ENCODE peak calls at places on chromosomes 4 and X, in nine cellular contexts. J is tibial artery, Q is fibroblast of lung, N is A549, C is MM.1S, T is neural progenitor cell, L is GM12878, Z is cardiac muscle cell, V is BE2C. I is an unnamed sample.

GRCh38 chrX:20756585-20756984 is 489.9 kb upstream of the RPS6KA3 start:
- DNase-seq in J (no peak), Q (no peak), N (no peak), C (no peak), T (no peak), L (no peak), Z (no peak), V (no peak), I (no peak)

GRCh38 chr4:112348488-112349158 is 51.5 kb downstream of the ALPK1 start:
- DNase-seq in J (peak; percentile 59), Q (peak; percentile 67), N (peak; percentile 17), C (no peak), T (peak; percentile 81), L (no peak), Z (peak; percentile 82), V (peak; percentile 78), I (peak; percentile 90)

GRCh38 chr4:109861941-109862340 is 14.0 kb downstream of the LRIT3 start:
- DNase-seq in J (no peak), Q (no peak), N (no peak), C (no peak), T (no peak), L (no peak), Z (no peak), V (no peak), I (no peak)

GRCh38 chrX:21798677-21799219 is 40.7 kb upstream of the MBTPS2 start:
- DNase-seq in J (no peak), Q (peak; percentile 93), N (peak; percentile 9), C (no peak), T (no peak), L (no peak), Z (peak; percentile 9), V (no peak), I (no peak)

GRCh38 chr4:128675083-128675482 is 134.4 kb upstream of the JADE1 start:
- DNase-seq in J (no peak), Q (no peak), N (no peak), C (peak; percentile 97), T (no peak), L (peak; percentile 90), Z (no peak), V (no peak), I (no peak)

GRCh38 chr4:37549003-37549402 is 137.2 kb downstream of the RELL1 start:
- DNase-seq in J (no peak), Q (peak; percentile 96), N (no peak), C (no peak), T (no peak), L (no peak), Z (peak; percentile 95), V (no peak), I (no peak)

GRCh38 chr4:53306729-53307128 is 59.1 kb downstream of the SCFD2 start:
- DNase-seq in J (no peak), Q (peak; percentile 48), N (no peak), C (no peak), T (no peak), L (no peak), Z (peak; percentile 14), V (no peak), I (no peak)

GRCh38 chrX:70134116-70134477 is 850 bp downstream of the IGBP1 start:
- DNase-seq in J (no peak), Q (peak; percentile 15), N (no peak), C (no peak), T (peak; percentile 29), L (no peak), Z (peak; percentile 19), V (no peak), I (no peak)

GRCh38 chr4:67198757-67199156 is 346.5 kb downstream of the CENPC start:
- DNase-seq in J (no peak), Q (peak; percentile 61), N (no peak), C (no peak), T (no peak), L (no peak), Z (peak; percentile 73), V (no peak), I (no peak)

GRCh38 chrX:80550722-80551121 is 130.5 kb downstream of the TENT5D start:
- DNase-seq in J (no peak), Q (no peak), N (no peak), C (peak; percentile 8), T (peak; percentile 40), L (no peak), Z (no peak), V (no peak), I (no peak)

GRCh38 chr4:100581337-100581736 is 63.5 kb upstream of the EMCN start:
- DNase-seq in J (no peak), Q (no peak), N (peak; percentile 1), C (peak; percentile 48), T (no peak), L (no peak), Z (no peak), V (peak; percentile 35), I (peak; percentile 58)

DNA sequence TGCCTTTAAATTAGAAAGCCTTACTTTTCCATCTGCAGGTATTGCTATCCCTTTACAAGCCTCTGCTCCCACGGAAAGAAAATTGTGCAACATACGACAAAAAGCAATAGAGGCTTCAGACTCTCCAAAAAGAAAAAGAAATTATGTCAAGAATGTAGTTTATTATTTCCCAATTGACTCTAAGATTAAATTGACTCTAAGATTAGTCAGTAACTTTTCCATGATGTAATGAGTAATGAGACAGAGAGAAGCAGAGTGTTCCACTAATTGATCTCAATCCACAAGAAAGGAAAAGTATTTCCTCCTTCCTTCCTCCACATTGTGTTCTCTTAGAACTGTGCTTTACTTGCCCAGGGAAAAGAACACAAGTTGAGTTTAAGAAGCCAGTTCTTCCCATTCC is 345.7 kb upstream of the HS3ST1 start:
- DNase-seq in J (no peak), Q (no peak), N (no peak), C (no peak), T (no peak), L (no peak), Z (peak; percentile 82), V (no peak), I (no peak)
- H3K9me3 ChIP-seq in J (no peaks in the 10 kb centered on the region), Q (no peaks in the 10 kb centered on the region), N (no peaks in the 10 kb centered on the region), C (no peaks in the 10 kb centered on the region), T (no peaks in the 10 kb centered on the region), L (no peaks in the 10 kb centered on the region), Z (no peaks in the 10 kb centered on the region), V (no peaks in the 10 kb centered on the region), I (no peaks in the 10 kb centered on the region)

DNA sequence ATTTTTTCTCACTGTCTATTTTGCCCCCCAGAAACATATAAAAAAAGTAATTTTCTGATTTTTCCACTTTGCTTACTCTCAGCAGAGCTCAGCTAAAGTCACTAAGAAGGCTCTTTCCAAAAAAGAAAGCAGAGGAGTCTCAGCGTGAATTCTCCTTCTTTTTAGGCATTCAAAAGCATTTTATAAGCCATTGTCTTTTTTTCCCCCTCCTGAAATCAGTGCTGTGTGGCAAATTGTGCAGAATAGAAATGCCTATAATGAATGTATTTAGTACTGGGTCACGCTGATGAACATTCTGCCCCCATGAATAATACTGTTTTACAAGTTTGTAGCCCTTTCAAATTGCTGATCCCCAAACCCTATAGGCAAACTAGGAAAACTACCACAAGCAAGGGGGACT is 1.6 kb upstream of the PCDH18 start:
- DNase-seq in J (no peak), Q (no peak), N (no peak), C (no peak), T (peak; percentile 57), L (no peak), Z (no peak), V (no peak), I (no peak)
- H3K4me3 ChIP-seq in J (peak overlapping the region; percentile 67), Q (peak overlapping the region; percentile 18), N (no peak overlapping the region), C (no peak overlapping the region), T (peak overlapping the region; percentile 98), L (no peak overlapping the region), Z (no peak overlapping the region), V (no peak overlapping the region), I (peak overlapping the region; percentile 65)

DNA sequence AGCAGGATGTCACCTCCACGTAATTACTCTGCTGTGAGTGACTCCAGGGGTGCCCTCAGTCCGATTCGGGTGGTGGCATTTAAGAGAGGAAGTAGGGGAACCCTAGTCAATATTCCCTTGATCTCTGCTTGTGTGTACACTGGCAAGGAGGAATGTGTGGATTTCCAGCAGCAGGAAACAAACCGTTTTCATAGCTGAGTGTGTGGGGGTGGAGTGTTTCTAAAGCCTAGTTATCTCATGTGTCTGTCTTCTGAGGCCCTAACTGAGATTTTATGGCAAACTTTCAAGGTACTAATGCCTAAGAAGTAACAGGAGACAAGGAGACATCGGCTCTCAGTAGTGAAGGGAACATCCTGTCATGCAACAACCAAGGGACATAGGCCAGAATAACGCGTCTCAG is 6.6 kb upstream of the CLDN24 start:
- DNase-seq in J (no peak), Q (peak; percentile 52), N (no peak), C (no peak), T (no peak), L (no peak), Z (peak; percentile 81), V (no peak), I (no peak)
- H3K9me3 ChIP-seq in J (no peaks in the 10 kb centered on the region), Q (no peaks in the 10 kb centered on the region), N (no peaks in the 10 kb centered on the region), C (no peaks in the 10 kb centered on the region), T (no peaks in the 10 kb centered on the region), L (no peaks in the 10 kb centered on the region), Z (no peaks in the 10 kb centered on the region), V (no peaks in the 10 kb centered on the region), I (no peaks in the 10 kb centered on the region)

GRCh38 chr4:188532751-188533150 is 393.5 kb downstream of the TRIML1 start:
- DNase-seq in J (no peak), Q (no peak), N (no peak), C (no peak), T (no peak), L (no peak), Z (no peak), V (no peak), I (no peak)
- H3K4me3 ChIP-seq in J (no peak overlapping the region), Q (no peak overlapping the region), N (no peak overlapping the region), C (no peak overlapping the region), T (no peak overlapping the region), L (no peak overlapping the region), Z (no peak overlapping the region), V (no peak overlapping the region), I (no peak overlapping the region)